ENCODE peak calls at places on chromosomes 12 and 14, in five cellular contexts. One of them, this sample, is unnamed.

GRCh38 chr14:95406756-95407155 is 87.0 kb upstream of the CLMN start:
- DNase-seq in Karpas-422: no peak
- DNase-seq in mesendoderm: no peak
- DNase-seq in psoas muscle: no peak
- DNase-seq in ovary: no peak
- DNase-seq in this sample: no peak

GRCh38 chr12:60337865-60338549 is 742.2 kb downstream of the SLC16A7 start:
- DNase-seq in ovary: no peak
- DNase-seq in Karpas-422: no peak
- DNase-seq in mesendoderm: no peak
- DNase-seq in psoas muscle: no peak
- DNase-seq in this sample: no peak

GRCh38 chr14:32594766-32595165 is 265.7 kb downstream of the AKAP6 start:
- DNase-seq in mesendoderm: no peak
- DNase-seq in psoas muscle: no peak
- DNase-seq in Karpas-422: no peak
- DNase-seq in ovary: no peak
- DNase-seq in this sample: no peak

GRCh38 chr14:23565626-23566025 is 2.0 kb downstream of the AP1G2 start:
- DNase-seq in psoas muscle: no peak
- DNase-seq in ovary: no peak
- DNase-seq in Karpas-422: no peak
- DNase-seq in mesendoderm: no peak
- DNase-seq in this sample: no peak

GRCh38 chr12:79083181-79083580 is 218.6 kb downstream of the SYT1 start:
- DNase-seq in Karpas-422: no peak
- DNase-seq in psoas muscle: no peak
- DNase-seq in ovary: no peak
- DNase-seq in mesendoderm: peak; percentile 27
- DNase-seq in this sample: no peak

GRCh38 chr14:74516451-74517155 is 23.0 kb downstream of the ISCA2 start:
- DNase-seq in ovary: peak; percentile 55
- DNase-seq in mesendoderm: peak; percentile 87
- DNase-seq in Karpas-422: no peak
- DNase-seq in psoas muscle: peak; percentile 44
- DNase-seq in this sample: no peak

GRCh38 chr12:85057370-85057963 is 21.3 kb downstream of the LRRIQ1 start:
- DNase-seq in ovary: no peak
- DNase-seq in Karpas-422: peak; percentile 84
- DNase-seq in psoas muscle: no peak
- DNase-seq in mesendoderm: peak; percentile 62
- DNase-seq in this sample: no peak

GRCh38 chr12:46946137-46946536 is 120.3 kb upstream of the SLC38A4 start:
- DNase-seq in ovary: no peak
- DNase-seq in psoas muscle: no peak
- DNase-seq in Karpas-422: no peak
- DNase-seq in mesendoderm: no peak
- DNase-seq in this sample: no peak

GRCh38 chr12:132456944-132457495 is 32.9 kb upstream of the FBRSL1 start:
- DNase-seq in ovary: no peak
- DNase-seq in mesendoderm: peak; percentile 15
- DNase-seq in Karpas-422: no peak
- DNase-seq in psoas muscle: no peak
- DNase-seq in this sample: no peak

GRCh38 chr12:50192908-50193307 is 25.7 kb upstream of the CERS5 start:
- DNase-seq in psoas muscle: no peak
- DNase-seq in Karpas-422: no peak
- DNase-seq in mesendoderm: no peak
- DNase-seq in ovary: no peak
- DNase-seq in this sample: no peak

GRCh38 chr12:94327819-94328218 is 131.8 kb downstream of the CEP83 start:
- DNase-seq in mesendoderm: no peak
- DNase-seq in Karpas-422: no peak
- DNase-seq in psoas muscle: no peak
- DNase-seq in ovary: no peak
- DNase-seq in this sample: no peak

GRCh38 chr14:72142328-72142727 is 210.1 kb downstream of the RGS6 start:
- DNase-seq in psoas muscle: no peak
- DNase-seq in mesendoderm: no peak
- DNase-seq in Karpas-422: no peak
- DNase-seq in ovary: no peak
- DNase-seq in this sample: no peak

GRCh38 chr14:28542040-28542439 is 224.5 kb upstream of the FOXG1 start:
- DNase-seq in Karpas-422: no peak
- DNase-seq in mesendoderm: no peak
- DNase-seq in psoas muscle: no peak
- DNase-seq in ovary: no peak
- DNase-seq in this sample: no peak

GRCh38 chr14:30572237-30572636 is 13.3 kb downstream of the G2E3 start:
- DNase-seq in psoas muscle: no peak
- DNase-seq in mesendoderm: no peak
- DNase-seq in ovary: no peak
- DNase-seq in Karpas-422: no peak
- DNase-seq in this sample: no peak

GRCh38 chr14:69289811-69290520 is 30.0 kb downstream of the GALNT16 start:
- DNase-seq in psoas muscle: no peak
- DNase-seq in Karpas-422: no peak
- DNase-seq in mesendoderm: no peak
- DNase-seq in ovary: no peak
- DNase-seq in this sample: peak; percentile 36

GRCh38 chr14:21525995-21526671 is at the start of gene SALL2:
- DNase-seq in mesendoderm: peak; percentile 99
- DNase-seq in psoas muscle: peak; percentile 76
- DNase-seq in ovary: peak; percentile 85
- DNase-seq in Karpas-422: no peak
- DNase-seq in this sample: peak; percentile 69

GRCh38 chr12:132524405-132524804 is 34.5 kb downstream of the FBRSL1 start:
- DNase-seq in psoas muscle: no peak
- DNase-seq in Karpas-422: no peak
- DNase-seq in ovary: no peak
- DNase-seq in mesendoderm: no peak
- DNase-seq in this sample: no peak

GRCh38 chr14:95111507-95112164 is 45.7 kb downstream of the DICER1 start:
- DNase-seq in Karpas-422: no peak
- DNase-seq in psoas muscle: no peak
- DNase-seq in ovary: no peak
- DNase-seq in mesendoderm: no peak
- DNase-seq in this sample: no peak

GRCh38 chr12:104555650-104556049 is 98.9 kb downstream of the CHST11 start:
- DNase-seq in Karpas-422: no peak
- DNase-seq in mesendoderm: no peak
- DNase-seq in psoas muscle: no peak
- DNase-seq in ovary: no peak
- DNase-seq in this sample: no peak

GRCh38 chr14:54220122-54220691 is 176.6 kb upstream of the CDKN3 start:
- DNase-seq in mesendoderm: peak; percentile 89
- DNase-seq in Karpas-422: no peak
- DNase-seq in ovary: peak; percentile 32
- DNase-seq in psoas muscle: peak; percentile 79
- DNase-seq in this sample: no peak

GRCh38 chr14:50985816-50986396 is 41.6 kb upstream of the PYGL start:
- DNase-seq in ovary: no peak
- DNase-seq in psoas muscle: no peak
- DNase-seq in mesendoderm: peak; percentile 39
- DNase-seq in Karpas-422: no peak
- DNase-seq in this sample: no peak

DNA sequence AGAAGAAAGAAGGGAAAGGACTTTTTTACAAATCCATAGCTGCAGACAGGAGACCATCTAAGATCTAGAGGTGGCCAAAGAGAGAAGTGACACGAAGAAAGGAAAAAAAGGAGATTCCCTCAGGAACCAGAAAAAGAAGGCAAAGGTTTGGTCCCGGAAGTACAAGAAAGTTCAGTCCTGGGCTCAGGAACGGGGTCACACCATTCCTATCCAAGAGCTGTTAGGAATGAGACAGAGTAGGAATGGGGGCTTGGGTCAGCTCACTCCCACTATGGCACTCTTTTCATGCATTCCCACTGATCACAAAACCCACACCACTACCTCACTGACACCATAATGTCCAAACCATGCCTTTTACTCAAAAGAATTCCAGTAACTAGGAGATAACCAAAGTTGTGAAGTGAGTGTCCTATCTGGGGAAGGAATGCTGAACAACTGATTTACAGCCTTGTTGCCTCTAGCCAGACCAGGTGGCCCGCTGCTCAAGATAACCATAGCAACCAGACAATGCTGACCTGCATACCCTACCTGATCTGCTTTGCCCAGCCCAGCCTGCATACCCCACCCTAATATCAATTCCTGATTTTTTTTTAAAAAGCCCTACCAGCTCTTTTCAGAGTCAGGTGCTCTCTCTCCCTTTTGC is 8.4 kb downstream of the PPP2R3C start:
- DNase-seq in psoas muscle: no peak
- DNase-seq in mesendoderm: peak; percentile 85
- DNase-seq in Karpas-422: no peak
- DNase-seq in ovary: no peak
- DNase-seq in this sample: no peak
- H3K27ac ChIP-seq in psoas muscle: no peak overlapping the region
- H3K27ac ChIP-seq in mesendoderm: no peak overlapping the region
- H3K27ac ChIP-seq in Karpas-422: no peak overlapping the region
- H3K27ac ChIP-seq in ovary: no peak overlapping the region
- H3K27ac ChIP-seq in this sample: no peak overlapping the region

GRCh38 chr12:21656931-21657335 is 709 bp downstream of the LDHB start:
- DNase-seq in Karpas-422: peak; percentile 81
- DNase-seq in ovary: peak; percentile 43
- DNase-seq in mesendoderm: peak; percentile 68
- DNase-seq in psoas muscle: no peak
- DNase-seq in this sample: no peak

GRCh38 chr12:21659383-21659782 is 1.7 kb upstream of the LDHB start:
- DNase-seq in mesendoderm: peak; percentile 22
- DNase-seq in Karpas-422: peak; percentile 56
- DNase-seq in psoas muscle: no peak
- DNase-seq in ovary: no peak
- DNase-seq in this sample: no peak

GRCh38 chr12:21657336-21658077 is at the start of gene LDHB:
- DNase-seq in Karpas-422: peak; percentile 98
- DNase-seq in psoas muscle: peak; percentile 94
- DNase-seq in ovary: peak; percentile 95
- DNase-seq in mesendoderm: peak; percentile 99
- DNase-seq in this sample: peak; percentile 98

GRCh38 chr12:21651821-21652220 is 5.8 kb downstream of the LDHB start:
- DNase-seq in Karpas-422: no peak
- DNase-seq in ovary: no peak
- DNase-seq in psoas muscle: no peak
- DNase-seq in mesendoderm: no peak
- DNase-seq in this sample: no peak

DNA sequence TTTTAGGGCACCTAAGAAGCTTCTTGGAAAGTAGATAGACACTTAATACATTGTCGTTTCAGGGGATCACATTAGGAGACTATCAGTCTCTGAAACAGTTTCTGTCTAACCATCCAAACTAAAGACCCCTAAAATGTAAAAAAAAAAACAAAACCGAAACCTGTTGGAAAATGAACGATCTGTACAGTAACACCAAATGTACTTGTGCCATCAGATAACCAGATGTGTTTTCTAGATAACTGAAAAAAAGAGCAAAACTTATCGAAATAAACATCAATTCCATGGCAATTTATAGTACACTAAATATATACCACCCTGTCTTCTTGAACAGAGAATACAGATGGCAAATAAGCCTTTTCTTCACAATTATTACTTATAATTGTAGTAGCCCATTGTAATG is 2.0 kb downstream of the LDHB start:
- DNase-seq in psoas muscle: no peak
- DNase-seq in Karpas-422: no peak
- DNase-seq in ovary: no peak
- DNase-seq in mesendoderm: no peak
- DNase-seq in this sample: no peak
- H3K36me3 ChIP-seq in psoas muscle: peaks cover 15% of the 10 kb centered on the region
- H3K36me3 ChIP-seq in Karpas-422: peaks cover 58% of the 10 kb centered on the region
- H3K36me3 ChIP-seq in ovary: no peaks in the 10 kb centered on the region
- H3K36me3 ChIP-seq in mesendoderm: peaks cover 6% of the 10 kb centered on the region
- H3K36me3 ChIP-seq in this sample: peaks cover 34% of the 10 kb centered on the region

DNA sequence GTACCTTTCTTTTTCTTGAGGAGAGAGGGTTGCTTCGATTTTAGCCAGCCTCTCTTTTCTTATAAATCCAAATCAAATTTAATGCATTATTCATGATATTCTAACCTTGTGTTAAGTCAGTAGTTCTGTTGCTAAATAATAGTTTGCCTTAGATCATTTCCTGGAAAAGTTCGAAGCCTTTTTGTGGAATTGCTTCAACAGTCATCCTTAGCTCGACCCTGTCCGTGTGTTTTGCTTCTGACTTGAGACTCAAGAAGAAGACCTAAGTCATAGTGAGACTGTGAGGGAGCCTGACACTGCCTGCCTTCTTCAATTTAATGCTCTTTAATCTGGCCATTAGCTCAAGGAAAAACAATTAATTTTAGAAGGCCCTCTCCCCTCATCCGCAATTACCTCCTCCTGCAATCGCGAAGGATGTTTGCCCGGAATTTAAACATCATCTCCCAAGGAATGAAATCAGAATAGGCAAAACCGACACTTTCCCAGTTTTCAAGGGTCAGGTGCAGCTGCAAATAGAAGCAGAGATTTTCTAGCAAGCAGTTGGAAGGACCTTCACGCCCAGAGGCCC is 453 bp upstream of the SLC4A8 start:
- DNase-seq in Karpas-422: no peak
- DNase-seq in ovary: no peak
- DNase-seq in psoas muscle: no peak
- DNase-seq in mesendoderm: no peak
- DNase-seq in this sample: no peak
- H3K4me3 ChIP-seq in Karpas-422: peak overlapping the region; percentile 64
- H3K4me3 ChIP-seq in ovary: no peak overlapping the region
- H3K4me3 ChIP-seq in psoas muscle: peak overlapping the region; percentile 63
- H3K4me3 ChIP-seq in mesendoderm: no peak overlapping the region
- H3K4me3 ChIP-seq in this sample: peak overlapping the region; percentile 25

GRCh38 chr14:67187826-67188225 is 1.4 kb upstream of the GARIN2 start:
- DNase-seq in psoas muscle: no peak
- DNase-seq in Karpas-422: peak; percentile 30
- DNase-seq in mesendoderm: no peak
- DNase-seq in ovary: no peak
- DNase-seq in this sample: no peak

GRCh38 chr14:67186789-67187188 is 2.5 kb upstream of the GARIN2 start:
- DNase-seq in psoas muscle: no peak
- DNase-seq in ovary: no peak
- DNase-seq in Karpas-422: peak; percentile 38
- DNase-seq in mesendoderm: no peak
- DNase-seq in this sample: no peak

GRCh38 chr14:67186369-67186768 is 2.9 kb upstream of the GARIN2 start:
- DNase-seq in mesendoderm: peak; percentile 16
- DNase-seq in psoas muscle: no peak
- DNase-seq in Karpas-422: no peak
- DNase-seq in ovary: no peak
- DNase-seq in this sample: no peak

GRCh38 chr14:67187210-67187609 is 2.0 kb upstream of the GARIN2 start:
- DNase-seq in ovary: no peak
- DNase-seq in psoas muscle: no peak
- DNase-seq in mesendoderm: peak; percentile 85
- DNase-seq in Karpas-422: no peak
- DNase-seq in this sample: no peak

DNA sequence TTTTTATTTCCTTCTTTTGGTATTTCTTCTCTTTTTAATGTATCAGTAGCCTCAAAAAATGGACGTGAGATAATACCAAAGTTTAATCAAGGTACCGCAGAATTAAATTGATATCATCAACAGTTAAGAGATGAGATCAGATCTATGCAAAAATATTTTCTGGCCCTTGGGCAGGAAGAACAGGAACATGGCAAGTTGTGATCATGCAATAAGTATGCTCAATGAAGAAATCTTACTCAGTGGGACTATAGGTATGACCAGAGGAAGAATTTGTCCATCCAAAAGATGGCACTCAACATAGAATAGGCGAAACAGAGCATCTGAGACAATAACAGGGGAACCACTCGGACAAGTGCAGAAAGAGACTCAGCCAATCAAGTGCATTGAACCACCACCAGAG is 914 bp upstream of the GARIN2 start:
- DNase-seq in Karpas-422: peak; percentile 11
- DNase-seq in ovary: no peak
- DNase-seq in mesendoderm: no peak
- DNase-seq in psoas muscle: no peak
- DNase-seq in this sample: no peak
- H3K27ac ChIP-seq in Karpas-422: no peak overlapping the region
- H3K27ac ChIP-seq in ovary: no peak overlapping the region
- H3K27ac ChIP-seq in mesendoderm: no peak overlapping the region
- H3K27ac ChIP-seq in psoas muscle: no peak overlapping the region
- H3K27ac ChIP-seq in this sample: no peak overlapping the region

This sample was measured in right atrium auricular region.